ENCODE peak calls at places on chromosomes 12 and 14, in four cellular contexts. S is LNCaP clone FGC, E is HFF-Myc, L is neural progenitor cell. Q is an unnamed sample.

GRCh38 chr12:19712041-19712440 is 272.7 kb downstream of the AEBP2 start:
- DNase-seq in S (no peak), E (peak; percentile 38), L (no peak), Q (peak; percentile 67)

GRCh38 chr12:88310666-88311065 is 168.6 kb downstream of the TMTC3 start:
- DNase-seq in S (no peak), E (no peak), L (no peak), Q (no peak)

GRCh38 chr12:9798008-9798619 is 29.2 kb upstream of the KLRF1 start:
- DNase-seq in S (peak; percentile 92), E (peak; percentile 12), L (peak; percentile 82), Q (no peak)

GRCh38 chr14:55446127-55446736 is 5.8 kb upstream of the TBPL2 start:
- DNase-seq in S (peak; percentile 41), E (peak; percentile 69), L (peak; percentile 91), Q (no peak)

GRCh38 chr12:19440916-19441315 is 1.6 kb downstream of the AEBP2 start:
- DNase-seq in S (no peak), E (no peak), L (no peak), Q (no peak)

GRCh38 chr12:65818454-65819382 is 5.6 kb upstream of the HMGA2 start:
- DNase-seq in S (no peak), E (no peak), L (no peak), Q (no peak)

GRCh38 chr12:124347335-124347734 is 52.4 kb downstream of the RFLNA start:
- DNase-seq in S (no peak), E (no peak), L (no peak), Q (no peak)

GRCh38 chr12:100674009-100674888 is 100.8 kb downstream of the GAS2L3 start:
- DNase-seq in S (no peak), E (no peak), L (no peak), Q (no peak)

GRCh38 chr14:39094515-39094914 is 8.5 kb downstream of the SEC23A start:
- DNase-seq in S (no peak), E (no peak), L (no peak), Q (no peak)

GRCh38 chr14:76773188-76773885 is 12.1 kb downstream of the VASH1 start:
- DNase-seq in S (no peak), E (peak; percentile 63), L (no peak), Q (peak; percentile 24)

GRCh38 chr12:4813741-4814140 is 93.5 kb downstream of the GALNT8 start:
- DNase-seq in S (no peak), E (no peak), L (peak; percentile 36), Q (no peak)

GRCh38 chr12:14614704-14615121 is 47.0 kb upstream of the PLBD1 start:
- DNase-seq in S (no peak), E (no peak), L (no peak), Q (no peak)

GRCh38 chr14:99560946-99561683 is 42.9 kb downstream of the CCDC85C start:
- DNase-seq in S (peak; percentile 92), E (no peak), L (no peak), Q (no peak)

GRCh38 chr12:53955776-53956250 is 1.1 kb downstream of the HOXC12 start:
- DNase-seq in S (no peak), E (no peak), L (no peak), Q (no peak)

GRCh38 chr14:30267141-30267540 is 291.8 kb upstream of the G2E3 start:
- DNase-seq in S (no peak), E (no peak), L (no peak), Q (no peak)

GRCh38 chr14:34038358-34039057 is 87.6 kb upstream of the EGLN3 start:
- DNase-seq in S (no peak), E (no peak), L (no peak), Q (no peak)

GRCh38 chr12:50013361-50014147 is 11.7 kb downstream of the RACGAP1 start:
- DNase-seq in S (no peak), E (no peak), L (no peak), Q (no peak)

GRCh38 chr14:64871344-64871743 is 8.4 kb downstream of the SPTB start:
- DNase-seq in S (no peak), E (no peak), L (no peak), Q (no peak)

GRCh38 chr12:98515368-98516183 is at the start of gene TMPO:
- DNase-seq in S (peak; percentile 60), E (peak; percentile 68), L (peak; percentile 96), Q (peak; percentile 29)
- TF ChIP-seq CTCF in S (no peak), E (no peak), L (no peak), Q (no peak)

DNA sequence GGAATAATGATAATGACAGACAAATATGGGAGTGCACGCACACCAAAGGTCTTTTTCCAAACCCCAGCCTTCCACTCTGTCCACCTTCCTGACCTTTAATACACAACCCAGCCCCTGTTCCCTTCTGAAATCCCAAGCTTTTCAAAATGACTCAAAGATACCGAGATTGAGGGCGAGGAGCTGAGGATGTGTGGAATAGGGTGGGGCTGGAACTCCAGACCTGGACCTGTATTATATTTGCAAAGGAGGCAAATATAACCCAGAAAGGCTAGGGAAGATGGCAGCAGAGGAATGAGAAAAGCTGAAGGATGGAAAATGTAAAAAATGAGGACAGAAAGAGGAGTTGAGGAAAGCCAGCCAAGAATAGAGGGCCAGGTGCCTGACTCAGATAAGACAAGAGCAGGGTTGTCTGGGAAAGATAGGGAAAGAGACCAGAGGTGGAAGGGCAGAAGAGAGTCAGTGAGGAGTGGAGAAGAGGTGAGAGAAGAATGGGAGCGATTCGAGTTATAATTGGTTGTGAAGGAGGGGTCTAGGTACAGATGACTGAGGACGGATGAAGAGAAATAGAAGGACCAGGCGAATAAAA is 1.0 kb upstream of the PTMS start:
- DNase-seq in S (no peak), E (no peak), L (peak; percentile 41), Q (no peak)
- H3K4me3 ChIP-seq in S (peak overlapping the region; percentile 81), E (peak overlapping the region; percentile 93), L (peak overlapping the region; percentile 100), Q (peak overlapping the region; percentile 93)

DNA sequence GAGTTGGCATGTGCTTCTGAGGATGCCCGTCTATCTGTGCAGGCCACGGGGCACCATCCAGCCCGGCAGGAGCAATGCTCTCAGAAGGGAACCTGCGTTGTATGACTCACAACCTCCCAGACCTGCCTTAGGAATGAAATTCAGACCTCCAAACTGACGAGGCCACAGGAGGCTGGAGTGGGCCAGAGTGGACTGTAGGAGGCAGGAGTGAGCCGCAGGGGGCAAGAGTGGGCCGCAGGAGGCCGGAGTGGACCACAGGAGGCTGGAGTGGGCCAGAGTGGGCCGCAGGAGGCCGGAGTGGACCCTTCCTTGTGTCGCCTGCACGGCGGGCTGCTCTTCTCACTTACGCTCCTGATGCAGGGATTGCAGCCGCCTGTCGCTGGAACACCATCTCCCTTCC is 11.1 kb upstream of the FBRSL1 start:
- DNase-seq in S (no peak), E (no peak), L (no peak), Q (no peak)
- TF ChIP-seq CTCF in S (no peak), E (peak; percentile 19), L (peak; percentile 7), Q (no peak)

GRCh38 chr14:37170993-37171392 is 1.4 kb downstream of the SLC25A21 start:
- DNase-seq in S (no peak), E (no peak), L (no peak), Q (no peak)

GRCh38 chr14:37172024-37172869 is at the start of gene SLC25A21:
- DNase-seq in S (peak; percentile 72), E (peak; percentile 44), L (peak; percentile 85), Q (no peak)

GRCh38 chr14:37172936-37173613 is 669 bp upstream of the SLC25A21 start:
- DNase-seq in S (no peak), E (no peak), L (no peak), Q (no peak)

GRCh38 chr14:37170237-37170636 is 2.2 kb downstream of the SLC25A21 start:
- DNase-seq in S (no peak), E (no peak), L (no peak), Q (no peak)

DNA sequence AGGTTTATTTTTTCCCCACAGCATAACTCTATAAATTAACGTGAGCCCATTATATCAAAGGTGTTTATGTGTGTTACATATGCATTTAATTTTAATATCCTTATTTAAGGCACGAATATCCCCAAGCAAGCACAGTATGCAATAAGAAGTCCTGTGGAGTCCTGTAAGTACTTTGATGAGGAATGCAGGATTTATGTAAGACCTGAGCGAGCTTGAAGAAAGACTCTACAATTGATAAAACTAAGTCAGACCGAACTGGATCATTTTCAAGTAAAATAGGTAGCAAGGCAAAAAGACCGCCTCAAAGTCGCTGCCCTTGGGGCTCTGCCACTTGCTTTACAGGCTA is 755 bp downstream of the SLC25A21 start:
- DNase-seq in S (no peak), E (no peak), L (no peak), Q (no peak)
- H3K4me3 ChIP-seq in S (peak overlapping the region; percentile 86), E (peak overlapping the region; percentile 87), L (peak overlapping the region; percentile 62), Q (peak overlapping the region; percentile 88)

GRCh38 chr12:30797689-30798088 is 42.9 kb upstream of the CAPRIN2 start:
- DNase-seq in S (no peak), E (no peak), L (no peak), Q (no peak)
- TF ChIP-seq CTCF in S (no peak), E (no peak), L (no peak), Q (no peak)

GRCh38 chr12:13039557-13039956 is 4.6 kb upstream of the FAM234B start:
- DNase-seq in S (peak; percentile 94), E (no peak), L (no peak), Q (no peak)
- H3K4me3 ChIP-seq in S (no peak overlapping the region), E (no peak overlapping the region), L (no peak overlapping the region), Q (no peak overlapping the region)